ENCODE peak calls at places on chromosomes 6 and 20, in four cellular contexts. I is WTC11, C is K562, D is HepG2. W is an unnamed sample.

GRCh38 chr6:2760882-2761842 is 4.0 kb upstream of the WRNIP1 start:
- DNase-seq in I (no peak), C (peak), D (no peak), W (no peak)

GRCh38 chr6:87277123-87277522 is 45.3 kb upstream of the SMIM8 start:
- DNase-seq in I (no peak), C (no peak), D (peak), W (peak)

GRCh38 chr6:112576421-112576820 is 229.3 kb downstream of the RFPL4B start:
- DNase-seq in I (no peak), C (no peak), D (no peak), W (no peak)

GRCh38 chr20:62219101-62219991 is 732 bp downstream of the HRH3 start:
- DNase-seq in I (peak), C (no peak), D (no peak), W (peak)

GRCh38 chr6:72890233-72890632 is 268.4 kb downstream of the KCNQ5 start:
- DNase-seq in I (no peak), C (no peak), D (no peak), W (no peak)

GRCh38 chr6:14871196-14871595 is 374.7 kb upstream of the JARID2 start:
- DNase-seq in I (no peak), C (no peak), D (no peak), W (no peak)

GRCh38 chr6:3363296-3364025 is 93.4 kb downstream of the SLC22A23 start:
- DNase-seq in I (no peak), C (peak), D (peak), W (no peak)

GRCh38 chr6:68400396-68400795 is 234.7 kb upstream of the ADGRB3 start:
- DNase-seq in I (peak), C (no peak), D (no peak), W (peak)

GRCh38 chr6:97586344-97586743 is 303.3 kb upstream of the MMS22L start:
- DNase-seq in I (no peak), C (no peak), D (peak), W (peak)

GRCh38 chr6:129894904-129895303 is 33.8 kb upstream of the TMEM244 start:
- DNase-seq in I (no peak), C (no peak), D (no peak), W (no peak)

GRCh38 chr6:15008269-15008668 is 237.6 kb upstream of the JARID2 start:
- DNase-seq in I (no peak), C (no peak), D (no peak), W (no peak)

GRCh38 chr6:79385333-79385732 is 150.9 kb upstream of the HMGN3 start:
- DNase-seq in I (no peak), C (no peak), D (no peak), W (no peak)

GRCh38 chr6:14001329-14002012 is 76.7 kb downstream of the RNF182 start:
- DNase-seq in I (no peak), C (no peak), D (peak), W (peak)

GRCh38 chr20:32387262-32387661 is 29.1 kb downstream of the ASXL1 start:
- DNase-seq in I (no peak), C (no peak), D (no peak), W (no peak)

GRCh38 chr6:43873806-43874714 is 104.0 kb downstream of the VEGFA start:
- DNase-seq in I (no peak), C (no peak), D (peak), W (no peak)

GRCh38 chr6:113854531-113855499 is 2.3 kb upstream of the MARCKS start:
- DNase-seq in I (peak), C (peak), D (peak), W (peak)

GRCh38 chr6:167510648-167511047 is 185.8 kb downstream of the TTLL2 start:
- DNase-seq in I (no peak), C (no peak), D (no peak), W (no peak)

GRCh38 chr6:71468841-71469750 is 180.5 kb downstream of the OGFRL1 start:
- DNase-seq in I (no peak), C (no peak), D (no peak), W (no peak)

GRCh38 chr20:34562643-34563042 is 4.1 kb downstream of the MAP1LC3A start:
- DNase-seq in I (peak), C (peak), D (peak), W (peak)

GRCh38 chr20:51076841-51077543 is 54.1 kb upstream of the KCNG1 start:
- DNase-seq in I (no peak), C (peak), D (no peak), W (no peak)

GRCh38 chr20:41894255-41894963 is 276.2 kb upstream of the CHD6 start:
- DNase-seq in I (no peak), C (no peak), D (no peak), W (no peak)

GRCh38 chr20:32583581-32584045 is 1.5 kb downstream of the NOL4L start:
- DNase-seq in I (no peak), C (no peak), D (no peak), W (no peak)

GRCh38 chr20:14093652-14094051 is 98.3 kb downstream of the MACROD2 start:
- DNase-seq in I (no peak), C (no peak), D (no peak), W (no peak)

GRCh38 chr6:9373308-9373707 is 938.0 kb upstream of the SLC35B3 start:
- DNase-seq in I (no peak), C (no peak), D (no peak), W (no peak)

GRCh38 chr20:1373036-1373435 is 19.8 kb downstream of the FKBP1A start:
- DNase-seq in I (no peak), C (no peak), D (no peak), W (no peak)

DNA sequence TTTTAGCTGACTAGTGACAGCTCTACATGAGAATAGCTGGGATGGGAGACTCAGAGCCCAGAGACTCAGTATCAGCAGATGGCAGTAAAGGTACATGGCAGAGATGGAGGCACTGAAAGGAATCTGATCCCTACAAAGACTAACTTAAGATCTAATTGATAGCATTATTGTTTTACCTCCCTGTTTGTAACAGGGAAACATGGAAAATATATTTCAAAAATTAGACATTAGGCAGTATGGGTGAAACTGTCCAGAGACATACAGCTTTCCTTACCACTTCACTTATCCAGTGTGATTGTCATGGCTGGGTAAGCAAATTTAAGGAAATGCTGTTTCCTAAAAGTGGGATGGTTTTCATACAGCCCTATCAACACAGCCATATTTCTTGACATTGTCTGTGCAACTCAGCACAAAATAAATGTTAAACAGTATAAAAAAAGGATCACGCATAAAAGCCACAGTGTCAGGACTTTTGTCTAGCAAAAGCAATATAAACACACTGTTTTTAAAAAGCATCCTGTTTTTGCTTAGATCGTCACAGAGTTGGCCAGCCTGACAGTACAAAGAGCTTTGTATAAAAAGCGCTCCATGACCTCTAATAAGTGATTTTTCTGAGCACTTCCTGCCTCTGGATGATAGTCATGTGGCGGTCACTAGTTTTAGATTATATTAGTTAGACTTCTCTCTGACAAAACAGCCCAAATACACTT is 376.9 kb downstream of the PHF3 start:
- DNase-seq in I (peak), C (no peak), D (peak), W (peak)
- TF ChIP-seq HMGXB4 in I (no peak), C (no peak), D (no peak), W (no peak)

GRCh38 chr20:20085812-20086211 is 33.5 kb downstream of the CFAP61 start:
- DNase-seq in I (no peak), C (no peak), D (no peak), W (no peak)

GRCh38 chr20:20089018-20089417 is 36.7 kb downstream of the CFAP61 start:
- DNase-seq in I (no peak), C (no peak), D (no peak), W (no peak)

GRCh38 chr20:20084296-20084752 is 32.0 kb downstream of the CFAP61 start:
- DNase-seq in I (no peak), C (no peak), D (no peak), W (no peak)

GRCh38 chr20:20083796-20084195 is 31.5 kb downstream of the CFAP61 start:
- DNase-seq in I (no peak), C (no peak), D (peak), W (peak)

DNA sequence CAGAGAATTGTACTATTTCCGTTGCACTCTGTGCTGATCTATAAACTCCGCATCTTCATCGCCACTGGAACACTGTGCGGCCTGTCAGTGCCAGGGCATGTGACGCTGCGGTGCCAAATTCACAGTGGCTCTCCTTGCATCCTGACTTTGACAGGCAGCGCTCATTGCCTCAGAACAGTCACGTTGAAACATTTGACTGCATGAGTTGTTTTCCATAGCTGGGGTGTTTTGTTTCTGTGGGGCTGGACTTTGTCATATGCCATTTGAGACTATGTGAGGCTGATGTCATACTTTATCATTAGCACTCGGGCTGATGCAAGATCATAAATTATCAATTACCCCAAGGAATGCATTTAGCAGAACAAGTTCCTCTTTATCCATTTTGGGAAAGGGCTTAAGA is 32.7 kb downstream of the CFAP61 start:
- DNase-seq in I (no peak), C (no peak), D (no peak), W (no peak)
- TF ChIP-seq HMGXB4 in I (no peak), C (no peak), D (no peak), W (no peak)

DNA sequence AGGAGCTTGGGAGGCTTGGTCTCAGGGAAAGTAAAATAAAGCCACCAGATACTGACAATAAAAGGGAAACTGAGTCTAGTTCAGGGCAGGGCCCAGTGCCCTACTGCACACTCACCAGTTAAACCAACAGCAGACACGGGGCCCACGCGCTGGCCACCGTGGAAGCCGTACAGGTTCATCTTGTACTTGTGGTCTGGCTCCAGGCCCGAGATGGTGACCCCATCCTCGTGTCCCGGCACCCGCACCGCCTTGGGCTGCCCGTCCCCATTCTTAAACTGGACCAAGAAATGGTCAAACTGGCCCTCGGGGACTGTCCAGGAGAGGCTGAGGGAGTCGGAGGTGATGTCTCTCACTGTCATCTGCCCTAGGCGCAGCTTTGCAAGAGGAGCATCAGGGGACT is 26.5 kb downstream of the CYP21A2 start:
- DNase-seq in I (no peak), C (no peak), D (no peak), W (no peak)
- TF ChIP-seq HMGXB4 in I (no peak), C (no peak), D (no peak), W (no peak)

GRCh38 chr20:45010399-45010828 is 44.1 kb downstream of the STK4 start:
- DNase-seq in I (no peak), C (no peak), D (no peak), W (no peak)
- TF ChIP-seq HMGXB4 in I (no peak), C (no peak), D (no peak), W (no peak)

GRCh38 chr6:40904583-40905194 is 134.3 kb downstream of the UNC5CL start:
- DNase-seq in I (no peak), C (no peak), D (no peak), W (no peak)

GRCh38 chr6:40909811-40910210 is 129.2 kb downstream of the UNC5CL start:
- DNase-seq in I (no peak), C (no peak), D (no peak), W (no peak)

GRCh38 chr6:40903456-40903855 is 135.6 kb downstream of the UNC5CL start:
- DNase-seq in I (no peak), C (no peak), D (no peak), W (no peak)

GRCh38 chr6:40907198-40907701 is 131.8 kb downstream of the UNC5CL start:
- DNase-seq in I (no peak), C (no peak), D (peak), W (peak)

GRCh38 chr6:40906759-40907158 is 132.3 kb downstream of the UNC5CL start:
- DNase-seq in I (no peak), C (no peak), D (no peak), W (peak)
- TF ChIP-seq HMGXB4 in I (no peak), C (no peak), D (no peak), W (no peak)

DNA sequence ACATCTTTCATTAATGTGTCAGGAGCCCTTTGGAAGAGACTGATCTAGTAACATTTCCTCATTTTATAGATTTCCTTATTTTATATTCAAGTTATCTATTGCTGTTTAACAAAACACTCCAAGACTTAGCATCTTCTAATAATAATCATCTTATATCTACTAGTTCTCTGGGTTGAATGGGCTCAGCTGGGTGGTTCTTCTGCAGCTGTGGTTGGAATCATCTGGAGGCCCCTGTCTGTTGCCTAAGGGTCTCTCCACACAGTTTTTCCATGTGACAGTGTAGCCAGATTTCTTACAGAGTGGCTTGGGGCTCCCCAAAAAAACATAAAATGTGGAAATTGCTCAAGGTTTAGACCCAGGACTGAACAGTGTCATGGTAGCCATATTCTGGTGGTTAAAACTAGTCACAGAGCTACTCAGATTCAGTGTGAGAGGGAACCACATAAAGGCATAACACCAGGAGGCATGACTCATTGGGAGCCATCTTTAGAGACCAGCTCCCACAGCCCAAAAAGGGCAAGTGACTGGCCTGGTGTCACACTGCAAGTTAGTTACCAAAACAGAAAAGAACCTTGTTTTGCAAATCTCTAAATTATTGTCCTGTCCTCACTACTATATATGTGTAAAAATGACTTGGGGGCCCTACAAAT is 11.5 kb downstream of the SLC2A10 start:
- DNase-seq in I (no peak), C (no peak), D (no peak), W (no peak)
- TF ChIP-seq HMGXB4 in I (no peak), C (no peak), D (no peak), W (no peak)

DNA sequence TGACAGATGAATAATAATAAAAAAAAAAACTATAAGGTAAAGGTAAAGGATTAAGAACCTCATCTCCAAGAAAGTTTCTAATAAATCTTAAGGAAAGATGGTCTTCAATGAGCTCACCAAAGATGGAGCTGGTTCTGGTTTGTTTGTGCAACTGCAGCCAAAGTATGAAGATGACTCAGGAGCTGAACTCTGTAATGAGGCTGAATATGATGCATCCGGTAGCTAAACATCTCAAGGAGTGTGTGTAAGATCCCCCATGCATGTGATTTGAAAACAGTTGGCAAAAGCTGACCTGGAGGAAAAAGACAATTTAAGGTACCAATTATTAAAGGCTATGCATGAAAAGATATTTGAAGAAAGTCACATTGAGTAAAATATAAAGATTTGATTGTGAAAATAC is 25.1 kb downstream of the MED23 start:
- DNase-seq in I (no peak), C (no peak), D (no peak), W (peak)
- TF ChIP-seq HMGXB4 in I (no peak), C (no peak), D (no peak), W (no peak)

W was measured in A549.